ENCODE peak calls at places on chromosomes 3 and 15, in five cellular contexts. O is left ventricle myocardium superior, L is NCI-H1105, A is Daoy, G is fibroblast of the aortic adventitia. I is an unnamed sample.

GRCh38 chr15:98803228-98804056 is 155.1 kb downstream of the IGF1R start:
- DNase-seq in A (peak; percentile 60), G (peak; percentile 29), O (no peak), L (no peak), I (no peak)

GRCh38 chr15:62758126-62758951 is 284.2 kb upstream of the TPM1 start:
- DNase-seq in O (no peak), L (no peak), A (peak; percentile 84), G (peak; percentile 98), I (no peak)

GRCh38 chr3:3683261-3683660 is 116.0 kb upstream of the LRRN1 start:
- DNase-seq in O (no peak), A (no peak), G (no peak), L (no peak), I (no peak)

GRCh38 chr3:100402150-100402706 is 889 bp downstream of the LNP1 start:
- DNase-seq in A (peak; percentile 18), O (no peak), L (peak; percentile 43), G (peak; percentile 66), I (no peak)

GRCh38 chr3:5520237-5520636 is 332.7 kb downstream of the EDEM1 start:
- DNase-seq in O (no peak), A (no peak), L (no peak), G (no peak), I (no peak)

GRCh38 chr3:13812039-13812438 is 67.8 kb downstream of the WNT7A start:
- DNase-seq in L (no peak), A (no peak), O (no peak), G (no peak), I (no peak)

GRCh38 chr3:110533089-110533488 is 538.5 kb upstream of the NECTIN3 start:
- DNase-seq in G (peak; percentile 57), A (no peak), L (no peak), O (no peak), I (no peak)

GRCh38 chr15:58342508-58342907 is 89.3 kb upstream of the LIPC start:
- DNase-seq in G (no peak), L (no peak), O (no peak), A (no peak), I (no peak)

GRCh38 chr15:38474155-38474757 is 20.3 kb downstream of the FAM98B start:
- DNase-seq in G (peak; percentile 87), A (peak; percentile 34), L (peak; percentile 4), O (no peak), I (peak; percentile 49)

GRCh38 chr3:14537590-14538450 is 2.3 kb downstream of the GRIP2 start:
- DNase-seq in A (peak; percentile 37), G (no peak), L (no peak), O (peak; percentile 66), I (no peak)

GRCh38 chr3:10363935-10364334 is 43.0 kb upstream of the SEC13 start:
- DNase-seq in A (no peak), L (no peak), G (no peak), O (no peak), I (no peak)

GRCh38 chr3:14602006-14602803 is 49.4 kb upstream of the CCDC174 start:
- DNase-seq in O (no peak), L (no peak), A (no peak), G (no peak), I (no peak)

GRCh38 chr3:156291269-156292123 is 171.1 kb downstream of the KCNAB1 start:
- DNase-seq in L (peak; percentile 47), A (peak; percentile 42), G (peak; percentile 22), O (no peak), I (no peak)

GRCh38 chr3:66353530-66353929 is 132.7 kb downstream of the SLC25A26 start:
- DNase-seq in L (no peak), O (no peak), G (peak; percentile 79), A (no peak), I (no peak)